ENCODE peak calls at places on chromosomes 6 and 20, in five cellular contexts. K is bronchial epithelial cell, A is fibroblast of pulmonary artery, B is epithelial cell of esophagus, N is ACHN. S is an unnamed sample.

GRCh38 chr6:44388876-44389275 is 1.4 kb downstream of the CDC5L start:
- DNase-seq in N (no peak), A (no peak), K (no peak), B (peak; percentile 14), S (no peak)

GRCh38 chr6:78810146-78810545 is 57.2 kb upstream of the IRAK1BP1 start:
- DNase-seq in A (peak; percentile 65), N (peak; percentile 21), K (peak; percentile 80), B (peak; percentile 85), S (peak; percentile 67)

GRCh38 chr6:152318278-152318677 is 318.9 kb downstream of the SYNE1 start:
- DNase-seq in N (no peak), K (peak; percentile 63), B (peak; percentile 54), A (peak; percentile 61), S (peak; percentile 62)

GRCh38 chr6:32689531-32690505 is 23.4 kb upstream of the HLA-DQB1 start:
- DNase-seq in A (peak; percentile 3), B (peak; percentile 8), K (no peak), N (no peak), S (peak; percentile 16)

GRCh38 chr6:168636147-168636982 is 195.4 kb downstream of the SMOC2 start:
- DNase-seq in N (no peak), A (no peak), K (no peak), B (no peak), S (no peak)

GRCh38 chr6:158566207-158566818 is 6.4 kb downstream of the TMEM181 start:
- DNase-seq in K (no peak), N (no peak), A (no peak), B (no peak), S (no peak)

GRCh38 chr6:159304641-159305040 is 135.4 kb downstream of the FNDC1 start:
- DNase-seq in N (no peak), A (no peak), B (no peak), K (no peak), S (no peak)

GRCh38 chr20:61887694-61888093 is 178.0 kb downstream of the TAF4 start:
- DNase-seq in A (no peak), N (no peak), K (no peak), B (no peak), S (no peak)

GRCh38 chr20:31687777-31688176 is 34.9 kb downstream of the BCL2L1 start:
- DNase-seq in B (no peak), A (no peak), N (no peak), K (no peak), S (no peak)

GRCh38 chr20:58160451-58161051 is 67.9 kb downstream of the ANKRD60 start:
- DNase-seq in B (peak; percentile 23), N (no peak), K (no peak), A (no peak), S (no peak)

GRCh38 chr6:21946298-21946783 is 350.5 kb downstream of the PRL start:
- DNase-seq in K (no peak), A (peak; percentile 76), B (no peak), N (peak; percentile 96), S (no peak)

GRCh38 chr6:40413231-40413755 is 173.9 kb downstream of the LRFN2 start:
- DNase-seq in K (no peak), B (no peak), A (no peak), N (no peak), S (no peak)

GRCh38 chr6:25088513-25088912 is 152.8 kb upstream of the RIPOR2 start:
- DNase-seq in K (peak; percentile 54), N (no peak), B (peak; percentile 57), A (peak; percentile 66), S (peak; percentile 93)

GRCh38 chr6:169145991-169146501 is 107.6 kb downstream of the THBS2 start:
- DNase-seq in A (peak; percentile 57), K (no peak), B (no peak), N (no peak), S (no peak)

GRCh38 chr6:36580184-36580526 is 14.0 kb upstream of the SRSF3 start:
- DNase-seq in N (no peak), A (no peak), B (no peak), K (no peak), S (no peak)

GRCh38 chr6:16252696-16253299 is 14.4 kb downstream of the GMPR start:
- DNase-seq in A (no peak), N (no peak), K (no peak), B (no peak), S (no peak)

GRCh38 chr20:61815176-61815575 is 250.5 kb downstream of the TAF4 start:
- DNase-seq in B (no peak), K (no peak), A (no peak), N (no peak), S (no peak)

GRCh38 chr6:33696538-33697518 is 14.7 kb downstream of the UQCC2 start:
- DNase-seq in N (no peak), K (no peak), A (peak; percentile 91), B (no peak), S (peak; percentile 92)

GRCh38 chr6:159899994-159900745 is 9.4 kb downstream of the MAS1 start:
- DNase-seq in B (peak; percentile 36), A (peak; percentile 65), K (peak; percentile 25), N (peak; percentile 48), S (no peak)

GRCh38 chr20:37463726-37464125 is 57.3 kb upstream of the NNAT start:
- DNase-seq in N (no peak), A (no peak), B (no peak), K (no peak), S (no peak)

S was measured in lung microvascular endothelial cell.